ENCODE peak calls at places on chromosome 21, in ten cellular contexts. S is heart right ventricle, I is kidney, J is brain microvascular endothelial cell, G is IMR-90, B is upper lobe of left lung, Q is cardiac fibroblast, T is spleen, F is ascending aorta, W is adrenal gland. V is an unnamed sample.

GRCh38 chr21:33070921-33071877 is 1.3 kb downstream of the OLIG1 start:
- DNase-seq in S (no peak), I (no peak), J (no peak), G (no peak), B (no peak), Q (peak; percentile 23), T (peak; percentile 81), F (no peak), W (no peak), V (no peak)

GRCh38 chr21:19011448-19011847 is 607.9 kb upstream of the TMPRSS15 start:
- DNase-seq in S (no peak), I (no peak), J (no peak), G (no peak), B (no peak), Q (no peak), T (no peak), F (no peak), W (no peak), V (no peak)

GRCh38 chr21:17688912-17689874 is 76.5 kb upstream of the BTG3 start:
- DNase-seq in S (peak; percentile 44), I (peak; percentile 93), J (peak; percentile 5), G (peak; percentile 12), B (peak; percentile 33), Q (no peak), T (peak; percentile 78), F (no peak), W (peak; percentile 21), V (peak; percentile 31)

GRCh38 chr21:22965455-22966125 is 1967.4 kb downstream of the NCAM2 start:
- DNase-seq in S (no peak), I (no peak), J (no peak), G (no peak), B (no peak), Q (no peak), T (no peak), F (no peak), W (no peak), V (no peak)

GRCh38 chr21:15908187-15908586 is 178.4 kb downstream of the USP25 start:
- DNase-seq in S (no peak), I (no peak), J (peak; percentile 46), G (peak; percentile 41), B (no peak), Q (peak; percentile 70), T (no peak), F (no peak), W (no peak), V (no peak)

GRCh38 chr21:16192900-16193299 is 463.1 kb downstream of the USP25 start:
- DNase-seq in S (no peak), I (no peak), J (no peak), G (peak; percentile 20), B (peak; percentile 25), Q (peak; percentile 66), T (no peak), F (no peak), W (peak; percentile 39), V (no peak)

GRCh38 chr21:35565204-35565611 is 495.1 kb downstream of the SETD4 start:
- DNase-seq in S (peak; percentile 12), I (peak; percentile 82), J (peak; percentile 92), G (peak; percentile 95), B (peak; percentile 33), Q (peak; percentile 95), T (no peak), F (peak; percentile 52), W (peak; percentile 79), V (no peak)

GRCh38 chr21:33451634-33452071 is 28.1 kb downstream of the TMEM50B start:
- DNase-seq in S (no peak), I (no peak), J (no peak), G (peak; percentile 33), B (no peak), Q (peak; percentile 41), T (no peak), F (no peak), W (no peak), V (no peak)

DNA sequence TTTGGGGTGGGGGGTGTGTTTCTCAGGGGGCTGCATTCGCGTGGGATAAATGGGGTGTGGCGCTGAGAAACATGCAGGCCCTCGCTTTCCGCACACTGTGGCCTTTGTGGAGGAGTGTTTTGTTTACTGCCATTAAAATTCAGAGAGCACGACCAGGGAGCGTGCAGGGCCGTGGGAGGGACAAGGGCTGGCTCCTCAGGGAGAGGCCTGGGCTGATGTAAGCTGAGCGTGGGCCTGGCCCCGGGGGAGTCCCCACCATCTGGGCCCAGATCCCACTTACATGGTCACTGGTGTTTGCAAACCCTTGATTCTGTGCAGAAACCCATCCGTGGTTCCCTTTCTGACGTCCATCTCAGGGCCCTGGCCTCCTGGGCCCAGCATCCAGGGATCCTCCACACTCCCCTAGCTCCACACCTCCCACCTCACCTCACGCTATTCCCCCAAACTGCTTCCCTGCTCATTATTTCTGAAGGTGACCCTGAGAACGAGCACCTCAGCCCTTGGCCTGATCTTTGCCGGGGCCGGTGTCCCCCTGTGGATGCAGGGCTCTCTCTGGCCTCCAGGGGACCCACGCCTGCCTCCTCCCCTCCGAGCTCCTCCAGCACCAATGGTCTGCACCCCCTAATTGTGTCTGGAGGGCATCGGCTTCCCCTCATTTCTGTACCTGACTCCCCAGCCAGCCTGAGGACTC is 92.5 kb upstream of the SIM2 start:
- DNase-seq in S (no peak), I (no peak), J (no peak), G (no peak), B (no peak), Q (no peak), T (no peak), F (no peak), W (no peak), V (no peak)
- TF ChIP-seq CTCF in S (no peak), I (no peak), J (no peak), G (no peak), B (no peak), Q (no peak), T (no peak), F (no peak), W (no peak), V (no peak)

DNA sequence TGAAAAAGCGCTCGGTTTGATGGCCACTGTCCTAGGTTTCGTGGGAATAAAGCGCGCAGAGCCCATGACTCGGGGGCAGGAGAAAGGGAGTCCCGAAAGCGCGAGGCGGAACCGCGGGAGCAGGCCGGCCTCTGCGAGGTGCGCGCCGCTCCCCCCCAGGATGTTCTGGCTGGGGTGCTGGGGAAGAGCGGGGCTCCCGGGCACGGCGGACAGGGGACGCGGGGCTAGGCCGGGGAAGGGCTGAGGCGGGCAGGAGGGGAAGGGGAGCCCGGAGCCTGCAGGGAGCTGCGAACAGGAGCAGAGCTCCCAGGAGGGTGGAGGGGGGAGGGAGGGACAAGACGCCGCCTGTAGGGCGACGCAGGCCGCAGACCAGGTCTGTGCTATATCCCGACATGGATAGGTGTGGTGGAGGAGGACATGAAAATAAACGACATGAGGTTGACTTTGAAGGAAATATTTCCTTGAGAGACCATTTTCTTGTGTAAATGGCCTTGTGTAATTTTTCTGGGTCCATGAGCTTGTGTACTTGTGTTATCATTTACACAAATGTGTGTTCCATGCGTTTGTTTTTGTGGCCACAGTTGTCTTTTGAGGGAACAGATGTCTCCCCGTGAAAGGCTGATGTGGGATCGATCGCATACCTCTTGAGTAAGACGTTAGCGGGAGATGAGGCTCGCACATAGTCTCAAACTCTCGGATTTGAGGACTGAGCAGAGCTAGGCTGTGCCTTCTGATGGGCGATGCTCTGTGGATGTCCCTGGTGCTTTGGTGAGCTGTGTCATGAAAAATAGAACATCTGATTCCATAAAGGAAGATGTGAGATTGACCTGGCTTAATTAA is 1.3 kb downstream of the PCNT start:
- DNase-seq in S (peak; percentile 53), I (peak; percentile 86), J (peak; percentile 24), G (peak; percentile 47), B (peak; percentile 49), Q (peak; percentile 52), T (peak; percentile 92), F (no peak), W (peak; percentile 54), V (no peak)
- TF ChIP-seq CTCF in S (no peak), I (no peak), J (peak; percentile 62), G (peak; percentile 26), B (no peak), Q (peak; percentile 36), T (no peak), F (no peak), W (no peak), V (no peak)

GRCh38 chr21:31873275-31873695 is 465 bp downstream of the HUNK start:
- DNase-seq in S (peak; percentile 23), I (peak; percentile 77), J (no peak), G (no peak), B (no peak), Q (no peak), T (peak; percentile 70), F (no peak), W (no peak), V (peak; percentile 24)

GRCh38 chr21:31874817-31875216 is 2.0 kb downstream of the HUNK start:
- DNase-seq in S (no peak), I (peak; percentile 78), J (no peak), G (no peak), B (no peak), Q (no peak), T (peak; percentile 64), F (no peak), W (no peak), V (no peak)

GRCh38 chr21:31872072-31872451 is 758 bp upstream of the HUNK start:
- DNase-seq in S (no peak), I (no peak), J (no peak), G (no peak), B (no peak), Q (no peak), T (no peak), F (no peak), W (no peak), V (no peak)

GRCh38 chr21:31873696-31874599 is 1.1 kb downstream of the HUNK start:
- DNase-seq in S (peak; percentile 60), I (peak; percentile 85), J (no peak), G (peak; percentile 33), B (peak; percentile 43), Q (no peak), T (peak; percentile 78), F (no peak), W (no peak), V (peak; percentile 53)

DNA sequence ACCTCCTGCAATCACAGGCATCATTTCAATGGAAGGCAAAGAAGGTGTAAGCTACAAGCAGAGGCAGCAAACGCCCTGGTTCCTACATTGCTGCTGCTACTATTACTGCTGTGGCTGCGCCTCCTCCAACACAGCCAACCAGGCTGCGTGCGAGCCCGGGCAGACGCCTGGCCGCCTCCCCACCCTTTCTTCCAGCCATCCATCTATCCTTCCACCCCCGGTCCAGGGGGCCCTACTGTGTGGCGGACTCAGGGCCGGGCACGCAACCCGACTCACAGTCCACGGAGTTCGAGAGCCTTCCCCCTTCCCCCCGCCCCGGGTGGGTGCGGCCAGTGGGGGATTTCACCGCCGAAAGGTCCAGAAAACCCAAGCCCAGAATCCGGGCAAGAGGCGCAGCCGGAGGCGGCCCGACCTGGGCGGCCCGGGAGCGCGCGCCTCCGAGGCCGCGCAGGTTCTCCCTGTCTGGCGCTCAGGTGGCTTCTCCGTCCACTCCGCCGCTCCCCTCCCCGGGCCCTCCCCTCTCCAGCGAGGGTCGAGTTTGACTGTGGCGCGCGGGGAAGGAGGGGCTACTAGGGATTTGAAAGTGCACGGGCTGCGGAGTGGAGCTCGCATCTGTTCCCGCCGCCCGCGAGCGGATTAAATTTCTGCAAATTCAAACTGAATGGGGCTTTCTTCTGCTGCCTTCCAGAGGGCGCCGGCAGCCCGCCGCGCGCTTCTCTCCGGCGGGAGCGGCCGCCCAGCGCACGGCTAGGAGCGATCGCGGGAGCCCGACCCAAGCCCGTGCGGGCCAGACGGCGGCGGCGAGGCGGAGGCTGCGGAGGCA is at the start of gene HUNK:
- DNase-seq in S (peak; percentile 15), I (peak; percentile 84), J (peak; percentile 1), G (peak; percentile 54), B (peak; percentile 44), Q (peak; percentile 12), T (peak; percentile 71), F (no peak), W (no peak), V (peak; percentile 21)
- TF ChIP-seq CTCF in S (no peak), I (no peak), J (no peak), G (peak; percentile 43), B (no peak), Q (no peak), T (no peak), F (no peak), W (no peak), V (no peak)

DNA sequence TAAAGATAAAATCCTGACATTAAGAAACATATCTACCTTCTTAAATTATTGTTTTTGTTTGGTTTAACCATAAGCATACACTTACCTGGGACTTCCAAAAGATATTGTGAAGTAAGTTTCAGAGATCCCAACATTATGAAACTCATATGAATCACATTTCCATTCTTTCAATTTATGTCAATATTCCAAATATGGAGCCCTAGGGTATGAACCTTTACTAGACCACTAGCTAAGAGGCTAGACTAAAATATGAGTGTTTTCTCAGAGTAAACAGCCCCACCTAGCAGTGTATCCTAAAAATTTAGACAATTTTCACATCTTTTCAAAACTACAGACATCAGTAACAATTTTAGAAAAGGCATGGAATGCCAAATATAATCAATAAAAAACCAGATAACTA is 24.4 kb downstream of the SCAF4 start:
- DNase-seq in S (no peak), I (no peak), J (no peak), G (no peak), B (no peak), Q (no peak), T (no peak), F (no peak), W (no peak), V (no peak)
- TF ChIP-seq CTCF in S (no peak), I (no peak), J (no peak), G (no peak), B (no peak), Q (no peak), T (no peak), F (no peak), W (no peak), V (no peak)

V was measured in activated B cell treated with CpG ODN at 0.5 μM for 24 hours.